ENCODE peak calls at places on chromosomes 1 and 21, in seven cellular contexts. D, B, R, Z, N, J and G are unnamed samples.

GRCh38 chr1:22139817-22140216 is 3.1 kb downstream of the WNT4 start:
- DNase-seq in D (no peak), B (no peak), R (no peak), Z (no peak), J (no peak), N (no peak), G (no peak)

GRCh38 chr1:234500269-234500668 is 21.3 kb upstream of the TARBP1 start:
- DNase-seq in Z (no peak), N (no peak), J (no peak), D (peak; percentile 24), B (no peak), R (no peak), G (no peak)

GRCh38 chr1:36080801-36081200 is 3.1 kb upstream of the TEKT2 start:
- DNase-seq in Z (no peak), B (no peak), J (no peak), D (no peak), R (no peak), N (no peak), G (no peak)

GRCh38 chr1:199082778-199083389 is 444.0 kb downstream of the PTPRC start:
- DNase-seq in Z (no peak), D (no peak), N (no peak), R (no peak), B (no peak), J (no peak), G (no peak)

GRCh38 chr1:189158155-189158554 is 1319.5 kb downstream of the BRINP3 start:
- DNase-seq in R (no peak), N (no peak), D (no peak), Z (no peak), B (no peak), J (no peak), G (no peak)

GRCh38 chr1:907611-908451 is 15.9 kb upstream of the SAMD11 start:
- DNase-seq in N (no peak), D (peak; percentile 4), B (peak; percentile 23), Z (peak; percentile 13), R (peak; percentile 49), J (peak; percentile 1), G (no peak)

GRCh38 chr1:183810172-183810571 is 5.3 kb downstream of the RGL1 start:
- DNase-seq in N (peak; percentile 40), D (peak; percentile 16), R (no peak), B (no peak), Z (no peak), J (no peak), G (no peak)

GRCh38 chr1:111602974-111603373 is 16.6 kb upstream of the RAP1A start:
- DNase-seq in N (no peak), B (no peak), D (no peak), R (no peak), J (no peak), Z (no peak), G (peak; percentile 82)

GRCh38 chr1:182620924-182621585 is 16.9 kb upstream of the RGS16 start:
- DNase-seq in D (no peak), R (no peak), J (no peak), Z (no peak), N (no peak), B (no peak), G (no peak)

GRCh38 chr1:54965624-54966340 is 14.6 kb upstream of the TMEM61 start:
- DNase-seq in B (peak; percentile 62), Z (no peak), N (peak; percentile 60), D (peak; percentile 45), J (no peak), R (no peak), G (no peak)

GRCh38 chr1:7680791-7681165 is 90.3 kb upstream of the VAMP3 start:
- DNase-seq in B (no peak), Z (no peak), R (no peak), D (no peak), N (no peak), J (peak; percentile 57), G (no peak)

GRCh38 chr21:37263827-37264226 is 3.3 kb downstream of the VPS26C start:
- DNase-seq in J (no peak), N (no peak), Z (no peak), R (no peak), B (no peak), D (no peak), G (no peak)

GRCh38 chr1:114369930-114370329 is 141.1 kb downstream of the TRIM33 start:
- DNase-seq in J (no peak), R (no peak), Z (no peak), N (no peak), B (no peak), D (no peak), G (no peak)

GRCh38 chr21:46124083-46124925 is 26.4 kb downstream of the COL6A2 start:
- DNase-seq in B (peak; percentile 21), R (peak; percentile 45), N (no peak), J (no peak), D (no peak), Z (peak; percentile 10), G (no peak)

GRCh38 chr1:223695014-223695413 is 17.3 kb upstream of the CAPN2 start:
- DNase-seq in Z (no peak), B (no peak), J (no peak), D (no peak), N (no peak), R (no peak), G (no peak)

GRCh38 chr1:117929340-117930172 is at the start of the genes GDAP2 and WDR3:
- DNase-seq in B (peak; percentile 97), Z (peak; percentile 66), J (peak; percentile 99), R (peak; percentile 94), D (peak; percentile 98), N (peak; percentile 79), G (peak; percentile 98)

GRCh38 chr1:199449221-199449620 is 578.3 kb upstream of the NR5A2 start:
- DNase-seq in R (no peak), B (no peak), N (no peak), D (no peak), Z (no peak), J (no peak), G (no peak)

GRCh38 chr1:9426291-9426711 is 113.0 kb upstream of the SLC25A33 start:
- DNase-seq in D (peak; percentile 75), Z (peak; percentile 71), R (no peak), B (peak; percentile 50), N (peak; percentile 93), J (no peak), G (no peak)

GRCh38 chr1:162197615-162198497 is 128.4 kb downstream of the NOS1AP start:
- DNase-seq in J (peak; percentile 54), B (no peak), Z (no peak), N (no peak), R (no peak), D (no peak), G (no peak)

GRCh38 chr1:202016022-202016624 is 5.7 kb downstream of the ELF3 start:
- DNase-seq in B (peak; percentile 30), R (no peak), N (no peak), J (no peak), D (peak; percentile 57), Z (no peak), G (no peak)

GRCh38 chr1:22416555-22417454 is 34.8 kb upstream of the ZBTB40 start:
- DNase-seq in N (peak; percentile 19), R (peak; percentile 79), B (peak; percentile 82), D (peak; percentile 77), J (peak; percentile 91), Z (peak; percentile 72), G (no peak)

GRCh38 chr1:192702212-192702993 is 66.5 kb downstream of the RGS13 start:
- DNase-seq in B (no peak), J (no peak), Z (no peak), N (no peak), R (no peak), D (no peak), G (no peak)

GRCh38 chr1:156668801-156669637 is 8.2 kb downstream of the NES start:
- DNase-seq in J (peak; percentile 71), D (no peak), Z (no peak), R (no peak), N (no peak), B (no peak), G (no peak)
- TF ChIP-seq POLR2AphosphoS5 in J (peak; percentile 41), D (no peak), Z (no peak), R (no peak), N (no peak), B (no peak), G (no peak)

GRCh38 chr21:40340357-40340756 is 473.1 kb downstream of the PCP4 start:
- DNase-seq in D (no peak), B (no peak), N (no peak), J (no peak), Z (no peak), R (no peak), G (no peak)

GRCh38 chr21:40349591-40349990 is 482.4 kb downstream of the PCP4 start:
- DNase-seq in D (no peak), R (no peak), N (no peak), J (no peak), B (no peak), Z (no peak), G (no peak)

GRCh38 chr21:40351006-40351405 is 483.8 kb downstream of the PCP4 start:
- DNase-seq in D (no peak), R (no peak), N (no peak), J (no peak), Z (no peak), B (no peak), G (no peak)

GRCh38 chr21:40345700-40346099 is 478.5 kb downstream of the PCP4 start:
- DNase-seq in Z (no peak), B (no peak), N (no peak), D (no peak), R (no peak), J (no peak), G (no peak)
- TF ChIP-seq POLR2AphosphoS5 in Z (no peak), B (no peak), N (no peak), D (no peak), R (no peak), J (no peak), G (no peak)

DNA sequence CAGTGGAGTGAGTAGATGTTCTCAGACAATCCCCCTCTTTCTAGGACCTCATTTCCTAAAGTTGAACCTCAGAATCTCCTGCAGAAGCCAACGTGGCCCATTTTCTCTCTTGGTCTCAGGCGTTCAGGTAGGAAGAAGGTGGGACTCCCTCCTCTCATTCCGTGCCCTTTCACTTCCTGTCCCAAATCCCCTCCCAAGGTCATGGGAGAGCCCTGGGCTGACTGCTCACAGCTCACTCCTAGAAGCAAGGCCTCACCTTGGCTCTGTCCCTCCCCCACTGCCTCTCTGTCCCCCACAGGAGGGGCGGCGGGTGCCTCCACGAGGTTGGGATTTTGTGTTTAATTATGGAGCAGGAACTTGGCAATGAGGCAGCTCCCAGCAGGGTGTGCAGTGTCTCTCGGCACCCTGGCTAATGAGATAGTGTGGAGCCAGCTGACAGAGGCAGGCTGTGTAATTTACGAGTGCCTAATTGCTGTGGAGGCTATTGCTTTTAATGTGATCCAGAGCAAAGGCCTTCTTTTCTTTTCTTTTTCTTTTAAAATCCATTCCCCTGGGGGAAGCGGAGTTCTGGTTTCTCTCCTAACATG is 9.1 kb upstream of the CDK18 start:
- DNase-seq in B (peak; percentile 73), R (no peak), N (no peak), D (peak; percentile 47), J (peak; percentile 57), Z (no peak), G (no peak)
- TF ChIP-seq POLR2AphosphoS5 in B (no peak), R (no peak), N (no peak), D (peak; percentile 11), J (no peak), Z (no peak), G (no peak)

GRCh38 chr1:101298663-101299062 is 61.8 kb downstream of the S1PR1 start:
- DNase-seq in R (no peak), J (no peak), Z (no peak), N (no peak), D (no peak), B (no peak), G (no peak)
- TF ChIP-seq POLR2AphosphoS5 in R (no peak), J (no peak), Z (no peak), N (no peak), D (no peak), B (no peak), G (peak; percentile 19)